ENCODE peak calls at places on chromosome 7, in seven cellular contexts. A, P, K, Y, N, Q and J are unnamed samples.
A peak's percentile ranks its signal among the peaks of the same experiment; 100 is the strongest.

GRCh38 chr7:2054927-2055326 is 177.8 kb downstream of the MAD1L1 start:
- DNase-seq in A (no peak), P (no peak), K (no peak), Y (no peak), N (no peak), Q (no peak), J (no peak)

GRCh38 chr7:52838981-52839411 is 196.4 kb upstream of the POM121L12 start:
- DNase-seq in A (no peak), P (no peak), K (no peak), Y (no peak), N (no peak), Q (no peak), J (no peak)

GRCh38 chr7:114922151-114922651 is 307 bp downstream of the MDFIC start:
- DNase-seq in A (peak; percentile 78), P (peak; percentile 77), K (peak; percentile 51), Y (no peak), N (peak; percentile 75), Q (peak; percentile 34), J (peak; percentile 68)

GRCh38 chr7:117402109-117402508 is 25.2 kb downstream of the ASZ1 start:
- DNase-seq in A (no peak), P (no peak), K (no peak), Y (no peak), N (peak; percentile 29), Q (no peak), J (no peak)

GRCh38 chr7:43834463-43835251 is 34.7 kb downstream of the MRPS24 start:
- DNase-seq in A (peak; percentile 65), P (no peak), K (no peak), Y (no peak), N (no peak), Q (no peak), J (peak; percentile 69)

GRCh38 chr7:112118581-112119566 is 87.3 kb downstream of the DOCK4 start:
- DNase-seq in A (no peak), P (no peak), K (no peak), Y (no peak), N (no peak), Q (no peak), J (no peak)

GRCh38 chr7:141511370-141512335 is 39.6 kb upstream of the AGK start:
- DNase-seq in A (no peak), P (peak; percentile 71), K (peak; percentile 22), Y (no peak), N (no peak), Q (no peak), J (peak; percentile 83)

GRCh38 chr7:2529161-2530075 is 9.8 kb downstream of the LFNG start:
- DNase-seq in A (peak; percentile 93), P (no peak), K (no peak), Y (peak; percentile 44), N (peak; percentile 82), Q (no peak), J (peak; percentile 68)

GRCh38 chr7:30782690-30783089 is 11.5 kb downstream of the MINDY4 start:
- DNase-seq in A (no peak), P (no peak), K (no peak), Y (no peak), N (no peak), Q (no peak), J (no peak)

GRCh38 chr7:128454808-128455555 is 696 bp upstream of the HILPDA start:
- DNase-seq in A (peak; percentile 40), P (no peak), K (no peak), Y (no peak), N (peak; percentile 28), Q (no peak), J (peak; percentile 37)

GRCh38 chr7:17849504-17849903 is 90.8 kb downstream of the SNX13 start:
- DNase-seq in A (no peak), P (no peak), K (no peak), Y (no peak), N (peak; percentile 18), Q (no peak), J (no peak)

GRCh38 chr7:41039386-41040315 is 663.2 kb downstream of the INHBA start:
- DNase-seq in A (no peak), P (no peak), K (no peak), Y (no peak), N (no peak), Q (no peak), J (no peak)

GRCh38 chr7:2165610-2166594 is 66.8 kb downstream of the MAD1L1 start:
- DNase-seq in A (peak; percentile 18), P (peak; percentile 45), K (no peak), Y (no peak), N (no peak), Q (no peak), J (no peak)

GRCh38 chr7:27690649-27691048 is 28.0 kb upstream of the HIBADH start:
- DNase-seq in A (no peak), P (no peak), K (no peak), Y (no peak), N (no peak), Q (no peak), J (no peak)

GRCh38 chr7:133672866-133673265 is 420.0 kb downstream of the EXOC4 start:
- DNase-seq in A (no peak), P (no peak), K (no peak), Y (no peak), N (no peak), Q (no peak), J (no peak)

GRCh38 chr7:22920664-22921063 is 93.3 kb downstream of the HYCC1 start:
- DNase-seq in A (peak; percentile 4), P (no peak), K (no peak), Y (no peak), N (no peak), Q (no peak), J (no peak)

GRCh38 chr7:14125998-14126397 is 136.5 kb upstream of the ETV1 start:
- DNase-seq in A (no peak), P (peak; percentile 5), K (peak; percentile 6), Y (no peak), N (no peak), Q (no peak), J (no peak)

GRCh38 chr7:2169923-2170575 is 62.7 kb downstream of the MAD1L1 start:
- DNase-seq in A (no peak), P (peak; percentile 34), K (no peak), Y (no peak), N (no peak), Q (no peak), J (no peak)

GRCh38 chr7:86914468-86915054 is 144.9 kb downstream of the ELAPOR2 start:
- DNase-seq in A (peak; percentile 10), P (no peak), K (peak; percentile 8), Y (no peak), N (peak; percentile 10), Q (no peak), J (peak; percentile 20)

GRCh38 chr7:129993275-129993674 is 40.5 kb upstream of the UBE2H start:
- DNase-seq in A (no peak), P (no peak), K (no peak), Y (no peak), N (no peak), Q (no peak), J (no peak)

GRCh38 chr7:50798126-50798525 is 15.4 kb upstream of the GRB10 start:
- DNase-seq in A (no peak), P (no peak), K (no peak), Y (no peak), N (no peak), Q (no peak), J (no peak)

GRCh38 chr7:36283711-36284130 is 105.9 kb upstream of the ANLN start:
- DNase-seq in A (peak; percentile 76), P (no peak), K (no peak), Y (peak; percentile 31), N (no peak), Q (no peak), J (peak; percentile 91)

GRCh38 chr7:148630078-148630477 is 39.5 kb downstream of the C7orf33 start:
- DNase-seq in A (no peak), P (no peak), K (no peak), Y (no peak), N (no peak), Q (no peak), J (no peak)

GRCh38 chr7:556837-557555 is 37.4 kb upstream of the PDGFA start:
- DNase-seq in A (no peak), P (no peak), K (no peak), Y (no peak), N (no peak), Q (no peak), J (no peak)

GRCh38 chr7:139916717-139917395 is 87.8 kb downstream of the TBXAS1 start:
- DNase-seq in A (peak; percentile 34), P (no peak), K (no peak), Y (no peak), N (no peak), Q (no peak), J (peak; percentile 71)

GRCh38 chr7:30921540-30921930 is 9.9 kb downstream of the AQP1 start:
- DNase-seq in A (no peak), P (peak; percentile 32), K (no peak), Y (no peak), N (no peak), Q (no peak), J (no peak)

GRCh38 chr7:13880789-13881188 is 108.7 kb downstream of the ETV1 start:
- DNase-seq in A (no peak), P (no peak), K (no peak), Y (no peak), N (peak; percentile 79), Q (no peak), J (no peak)

GRCh38 chr7:14024406-14024805 is 34.9 kb upstream of the ETV1 start:
- DNase-seq in A (no peak), P (no peak), K (no peak), Y (no peak), N (no peak), Q (no peak), J (no peak)

GRCh38 chr7:45203947-45204445 is 46.4 kb downstream of the RAMP3 start:
- DNase-seq in A (no peak), P (no peak), K (no peak), Y (no peak), N (peak; percentile 57), Q (no peak), J (peak; percentile 47)

GRCh38 chr7:69422473-69423102 is 175.7 kb upstream of the AUTS2 start:
- DNase-seq in A (no peak), P (no peak), K (no peak), Y (no peak), N (no peak), Q (no peak), J (no peak)